ENCODE peak calls at places on chromosomes 16 and 17, in nine cellular contexts. A is hepatic stellate cell, O is HTR-8/SVneo, V is astrocyte of the spinal cord, I is hepatocyte, Y is D721Med, Q is Calu3, D is A172, C is psoas muscle. W is an unnamed sample.

GRCh38 chr17:7355053-7355452 is at the start of gene TMEM95:
- DNase-seq in A (no peak), O (no peak), V (no peak), I (peak), Y (no peak), Q (no peak), D (peak), C (no peak), W (no peak)

GRCh38 chr16:1707193-1707790 is 1.3 kb downstream of the MAPK8IP3 start:
- DNase-seq in A (peak), O (no peak), V (peak), I (peak), Y (no peak), Q (no peak), D (no peak), C (no peak), W (no peak)

GRCh38 chr17:59001158-59001814 is 105.4 kb downstream of the TRIM37 start:
- DNase-seq in A (peak), O (peak), V (peak), I (peak), Y (no peak), Q (peak), D (peak), C (no peak), W (no peak)

GRCh38 chr16:46885960-46886763 is 2.0 kb downstream of the GPT2 start:
- DNase-seq in A (no peak), O (no peak), V (peak), I (peak), Y (no peak), Q (no peak), D (no peak), C (peak), W (no peak)

GRCh38 chr16:56671706-56672105 is 2.1 kb downstream of the MT1H start:
- DNase-seq in A (no peak), O (no peak), V (peak), I (no peak), Y (no peak), Q (no peak), D (no peak), C (no peak), W (no peak)

GRCh38 chr16:29862383-29862883 is 593 bp downstream of the CDIPT start:
- DNase-seq in A (peak), O (peak), V (no peak), I (peak), Y (no peak), Q (peak), D (peak), C (no peak), W (no peak)

GRCh38 chr17:7263071-7263800 is 958 bp upstream of the CLDN7 start:
- DNase-seq in A (no peak), O (no peak), V (no peak), I (peak), Y (no peak), Q (peak), D (no peak), C (peak), W (no peak)

GRCh38 chr16:59909262-59909661 is 1175.1 kb upstream of the GOT2 start:
- DNase-seq in A (no peak), O (no peak), V (no peak), I (no peak), Y (no peak), Q (no peak), D (no peak), C (no peak), W (no peak)

GRCh38 chr17:75240394-75241142 is 20.8 kb downstream of the GGA3 start:
- DNase-seq in A (peak), O (peak), V (peak), I (peak), Y (peak), Q (peak), D (peak), C (peak), W (peak)

GRCh38 chr17:29577778-29578211 is 9.3 kb downstream of the TP53I13 start:
- DNase-seq in A (no peak), O (no peak), V (no peak), I (no peak), Y (no peak), Q (no peak), D (peak), C (peak), W (no peak)

GRCh38 chr16:68083239-68083781 is 1.9 kb upstream of the NFATC3 start:
- DNase-seq in A (no peak), O (no peak), V (no peak), I (no peak), Y (no peak), Q (no peak), D (no peak), C (no peak), W (no peak)

GRCh38 chr16:86577314-86577971 is 906 bp upstream of the FOXL1 start:
- DNase-seq in A (no peak), O (no peak), V (peak), I (peak), Y (no peak), Q (no peak), D (no peak), C (no peak), W (no peak)

GRCh38 chr17:75891605-75892555 is 4.9 kb downstream of the TRIM65 start:
- DNase-seq in A (no peak), O (no peak), V (no peak), I (no peak), Y (no peak), Q (no peak), D (no peak), C (no peak), W (no peak)

GRCh38 chr17:63843387-63844292 is 1.2 kb upstream of the SMARCD2 start:
- DNase-seq in A (peak), O (no peak), V (peak), I (peak), Y (no peak), Q (no peak), D (peak), C (peak), W (no peak)

GRCh38 chr17:36808181-36808661 is 129.1 kb upstream of the LHX1 start:
- DNase-seq in A (no peak), O (no peak), V (no peak), I (peak), Y (no peak), Q (no peak), D (no peak), C (no peak), W (no peak)

GRCh38 chr16:56238188-56238587 is 46.9 kb downstream of the GNAO1 start:
- DNase-seq in A (no peak), O (no peak), V (no peak), I (no peak), Y (no peak), Q (no peak), D (no peak), C (no peak), W (no peak)

GRCh38 chr16:87278191-87279093 is 38.8 kb downstream of the C16orf95 start:
- DNase-seq in A (peak), O (peak), V (peak), I (peak), Y (peak), Q (peak), D (peak), C (peak), W (peak)

GRCh38 chr16:1496464-1496863 is 3.3 kb downstream of the TELO2 start:
- DNase-seq in A (no peak), O (no peak), V (no peak), I (no peak), Y (no peak), Q (no peak), D (no peak), C (no peak), W (no peak)

GRCh38 chr17:78396436-78397335 is 18.2 kb downstream of the PGS1 start:
- DNase-seq in A (no peak), O (no peak), V (no peak), I (no peak), Y (no peak), Q (no peak), D (no peak), C (peak), W (no peak)

GRCh38 chr17:17381438-17382059 is 78.4 kb downstream of the NT5M start:
- DNase-seq in A (no peak), O (no peak), V (no peak), I (no peak), Y (no peak), Q (no peak), D (no peak), C (no peak), W (no peak)

GRCh38 chr17:8656693-8657092 is 26.2 kb upstream of the MYH10 start:
- DNase-seq in A (no peak), O (no peak), V (no peak), I (no peak), Y (no peak), Q (no peak), D (no peak), C (no peak), W (no peak)

GRCh38 chr17:8333281-8333680 is 6.4 kb upstream of the ODF4 start:
- DNase-seq in A (no peak), O (no peak), V (no peak), I (no peak), Y (no peak), Q (no peak), D (no peak), C (no peak), W (no peak)

GRCh38 chr16:29029168-29029994 is 44.5 kb downstream of the LAT start:
- DNase-seq in A (peak), O (peak), V (peak), I (peak), Y (no peak), Q (peak), D (peak), C (peak), W (peak)

GRCh38 chr17:59651346-59651745 is 31.7 kb downstream of the CLTC start:
- DNase-seq in A (no peak), O (no peak), V (peak), I (no peak), Y (no peak), Q (no peak), D (peak), C (no peak), W (no peak)

GRCh38 chr16:1780677-1781072 is 1.7 kb downstream of the SPSB3 start:
- DNase-seq in A (no peak), O (no peak), V (no peak), I (no peak), Y (no peak), Q (no peak), D (no peak), C (peak), W (no peak)

GRCh38 chr17:82440991-82441627 is 9.4 kb downstream of the CYBC1 start:
- DNase-seq in A (no peak), O (no peak), V (peak), I (no peak), Y (no peak), Q (no peak), D (no peak), C (peak), W (no peak)

GRCh38 chr16:54425681-54426549 is 139.3 kb upstream of the IRX3 start:
- DNase-seq in A (no peak), O (no peak), V (no peak), I (no peak), Y (no peak), Q (no peak), D (no peak), C (no peak), W (no peak)

GRCh38 chr16:15041260-15042011 is 14.4 kb downstream of the NTAN1 start:
- DNase-seq in A (peak), O (no peak), V (peak), I (no peak), Y (no peak), Q (no peak), D (peak), C (peak), W (no peak)

GRCh38 chr17:81715107-81715871 is 3.2 kb downstream of the SLC25A10 start:
- DNase-seq in A (no peak), O (no peak), V (no peak), I (no peak), Y (no peak), Q (no peak), D (no peak), C (no peak), W (no peak)

GRCh38 chr17:6545291-6545690 is 11.1 kb downstream of the PITPNM3 start:
- DNase-seq in A (no peak), O (no peak), V (no peak), I (no peak), Y (no peak), Q (no peak), D (no peak), C (no peak), W (no peak)

GRCh38 chr16:1296688-1297412 is 12.6 kb upstream of the UBE2I start:
- DNase-seq in A (no peak), O (no peak), V (no peak), I (peak), Y (no peak), Q (peak), D (peak), C (no peak), W (no peak)